ENCODE peak calls at places on chromosomes 16 and 17, in seven cellular contexts. J is GM10248, I is psoas muscle, D is AG10803, V is cardiac muscle cell, E is type B pancreatic cell, Q is neural crest cell. T is an unnamed sample.
A peak's percentile ranks its signal among the peaks of the same experiment; 100 is the strongest.

GRCh38 chr17:12627177-12627629 is 38.5 kb upstream of the MYOCD start:
- DNase-seq in J (no peak), I (no peak), D (peak; percentile 81), V (peak; percentile 60), E (no peak), Q (no peak), T (no peak)

GRCh38 chr17:43438626-43439529 is 40.1 kb downstream of the ARL4D start:
- DNase-seq in J (no peak), I (no peak), D (no peak), V (no peak), E (no peak), Q (no peak), T (no peak)

GRCh38 chr17:74337834-74338500 is 11.9 kb downstream of the KIF19 start:
- DNase-seq in J (no peak), I (no peak), D (no peak), V (no peak), E (no peak), Q (no peak), T (no peak)

GRCh38 chr16:56912746-56913703 is 18.9 kb upstream of the HERPUD1 start:
- DNase-seq in J (peak; percentile 47), I (no peak), D (peak; percentile 95), V (peak; percentile 68), E (no peak), Q (no peak), T (no peak)

GRCh38 chr17:82281502-82282238 is 8.2 kb upstream of the CSNK1D start:
- DNase-seq in J (no peak), I (peak; percentile 30), D (no peak), V (no peak), E (no peak), Q (no peak), T (no peak)

GRCh38 chr17:81512984-81513668 is 527 bp upstream of the ACTG1 start:
- DNase-seq in J (no peak), I (peak; percentile 84), D (peak; percentile 55), V (peak; percentile 69), E (no peak), Q (peak; percentile 55), T (peak; percentile 64)

GRCh38 chr16:72051818-72052217 is 2.5 kb upstream of the HP start:
- DNase-seq in J (no peak), I (no peak), D (no peak), V (peak; percentile 47), E (no peak), Q (no peak), T (no peak)

GRCh38 chr17:57906910-57907309 is 48.3 kb downstream of the CUEDC1 start:
- DNase-seq in J (no peak), I (peak; percentile 54), D (no peak), V (no peak), E (no peak), Q (peak; percentile 57), T (no peak)

GRCh38 chr17:67162771-67163170 is 82.2 kb downstream of the HELZ start:
- DNase-seq in J (no peak), I (no peak), D (no peak), V (no peak), E (no peak), Q (no peak), T (no peak)

GRCh38 chr17:329794-330420 is 22.7 kb downstream of the RPH3AL start:
- DNase-seq in J (no peak), I (peak; percentile 45), D (no peak), V (no peak), E (no peak), Q (no peak), T (no peak)

GRCh38 chr16:57354311-57354710 is 4.3 kb upstream of the CCL22 start:
- DNase-seq in J (no peak), I (no peak), D (no peak), V (no peak), E (no peak), Q (no peak), T (no peak)

GRCh38 chr16:89442990-89443726 is 47.2 kb downstream of the ANKRD11 start:
- DNase-seq in J (no peak), I (peak; percentile 76), D (peak; percentile 69), V (peak; percentile 70), E (no peak), Q (no peak), T (no peak)

GRCh38 chr16:3190949-3191353 is 2.9 kb downstream of the OR1F1 start:
- DNase-seq in J (no peak), I (no peak), D (no peak), V (peak; percentile 12), E (no peak), Q (no peak), T (no peak)

GRCh38 chr16:69126221-69126620 is 6.2 kb downstream of the CHTF8 start:
- DNase-seq in J (no peak), I (no peak), D (no peak), V (no peak), E (no peak), Q (no peak), T (no peak)

GRCh38 chr16:69119536-69119935 is 12.9 kb downstream of the CHTF8 start:
- DNase-seq in J (no peak), I (no peak), D (no peak), V (no peak), E (no peak), Q (no peak), T (no peak)

GRCh38 chr16:69120096-69120664 is 12.2 kb downstream of the CHTF8 start:
- DNase-seq in J (no peak), I (no peak), D (no peak), V (no peak), E (no peak), Q (no peak), T (no peak)

GRCh38 chr16:69127966-69128510 is 4.3 kb downstream of the CHTF8 start:
- DNase-seq in J (no peak), I (no peak), D (no peak), V (no peak), E (no peak), Q (no peak), T (no peak)

DNA sequence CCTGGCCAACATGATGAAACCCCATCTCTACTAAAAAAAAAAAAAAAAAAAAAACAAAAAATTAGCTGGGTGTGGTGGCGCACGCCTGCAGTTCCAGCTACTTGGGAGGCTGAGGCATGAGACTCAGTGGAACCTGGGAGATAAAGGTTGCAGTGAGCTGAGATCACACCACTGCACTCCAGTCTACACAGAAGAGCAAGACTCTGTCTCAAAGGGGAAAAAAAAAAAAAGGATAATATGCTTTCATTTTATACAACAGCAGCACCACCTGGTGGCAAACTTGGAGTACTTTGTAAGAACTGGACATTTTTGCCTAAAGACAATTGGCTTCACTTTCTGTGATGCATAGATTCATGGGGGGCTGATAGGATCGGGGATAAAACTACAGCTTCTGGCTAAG is 8.5 kb downstream of the CHTF8 start:
- DNase-seq in J (peak; percentile 68), I (no peak), D (peak; percentile 72), V (peak; percentile 82), E (no peak), Q (peak; percentile 68), T (peak; percentile 69)
- TF ChIP-seq CTCF in J (peak; percentile 67), I (peak; percentile 69), D (peak; percentile 74), V (peak; percentile 61), E (peak; percentile 87), Q (peak; percentile 84), T (peak; percentile 52)

GRCh38 chr17:11264183-11264871 is 23.3 kb downstream of the SHISA6 start:
- DNase-seq in J (no peak), I (no peak), D (no peak), V (no peak), E (no peak), Q (no peak), T (no peak)
- TF ChIP-seq CTCF in J (peak; percentile 6), I (peak; percentile 17), D (peak; percentile 23), V (no peak), E (peak; percentile 66), Q (peak; percentile 57), T (no peak)

GRCh38 chr16:66541388-66542360 is 8.2 kb downstream of the TK2 start:
- DNase-seq in J (no peak), I (no peak), D (no peak), V (no peak), E (no peak), Q (no peak), T (no peak)
- TF ChIP-seq CTCF in J (no peak), I (no peak), D (no peak), V (no peak), E (no peak), Q (no peak), T (no peak)

DNA sequence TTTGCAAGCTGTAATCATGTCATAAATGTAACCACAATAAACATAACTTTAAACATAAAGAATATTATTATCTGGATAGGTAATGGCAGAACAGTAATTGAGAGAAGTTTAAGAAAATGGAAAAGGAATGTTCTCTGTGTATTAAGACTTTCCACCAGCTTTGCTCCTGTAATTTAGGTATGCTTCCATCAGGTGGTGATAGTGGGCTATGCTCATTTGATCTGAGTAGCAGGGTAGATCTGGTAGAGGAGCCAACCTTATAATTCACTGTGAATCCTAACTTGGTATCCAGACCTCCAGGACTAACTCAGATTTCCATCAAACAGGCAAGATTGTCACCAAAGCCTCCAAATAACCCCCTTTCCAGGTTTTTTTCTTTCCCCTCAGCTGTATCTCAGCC is 137.9 kb upstream of the ZKSCAN2 start:
- DNase-seq in J (no peak), I (no peak), D (no peak), V (no peak), E (no peak), Q (no peak), T (no peak)
- TF ChIP-seq CTCF in J (no peak), I (no peak), D (no peak), V (no peak), E (peak; percentile 35), Q (peak; percentile 24), T (no peak)